ENCODE peak calls at places on chromosomes 12 and 14, in four cellular contexts. Z, E, H and O are unnamed samples.

GRCh38 chr14:102592969-102593840 is 756 bp downstream of the RCOR1 start:
- DNase-seq in Z (no peak), E (no peak), H (no peak), O (no peak)

GRCh38 chr14:73238262-73238852 is 1.1 kb downstream of the PAPLN start:
- DNase-seq in Z (no peak), E (no peak), H (peak; percentile 47), O (no peak)

GRCh38 chr12:19181666-19182426 is 52.3 kb downstream of the PLEKHA5 start:
- DNase-seq in Z (no peak), E (no peak), H (no peak), O (no peak)

GRCh38 chr14:72049462-72049861 is 117.2 kb downstream of the RGS6 start:
- DNase-seq in Z (no peak), E (no peak), H (no peak), O (no peak)

GRCh38 chr14:95523818-95524448 is 7.5 kb upstream of the SYNE3 start:
- DNase-seq in Z (no peak), E (peak; percentile 50), H (peak; percentile 79), O (no peak)

GRCh38 chr12:96397756-96398421 is 2.4 kb downstream of the CDK17 start:
- DNase-seq in Z (no peak), E (no peak), H (no peak), O (no peak)

GRCh38 chr12:15928345-15928744 is 17.2 kb downstream of the DERA start:
- DNase-seq in Z (no peak), E (peak; percentile 47), H (peak; percentile 24), O (no peak)

GRCh38 chr12:61993734-61994345 is 266.4 kb upstream of the USP15 start:
- DNase-seq in Z (no peak), E (peak; percentile 1), H (peak; percentile 14), O (no peak)

GRCh38 chr12:67531051-67531450 is 117.5 kb upstream of the DYRK2 start:
- DNase-seq in Z (no peak), E (no peak), H (no peak), O (no peak)

GRCh38 chr14:103597623-103598372 is 31.2 kb upstream of the KLC1 start:
- DNase-seq in Z (no peak), E (peak; percentile 58), H (no peak), O (no peak)

GRCh38 chr12:49904601-49905000 is 901 bp upstream of the FAIM2 start:
- DNase-seq in Z (no peak), E (no peak), H (no peak), O (no peak)

GRCh38 chr14:95619785-95620417 is 66.3 kb upstream of the TCL1B start:
- DNase-seq in Z (peak; percentile 35), E (no peak), H (no peak), O (no peak)

GRCh38 chr14:70382556-70382955 is 23.1 kb upstream of the COX16 start:
- DNase-seq in Z (no peak), E (no peak), H (no peak), O (no peak)

GRCh38 chr12:120321382-120322202 is 6.0 kb downstream of the PLA2G1B start:
- DNase-seq in Z (no peak), E (no peak), H (peak; percentile 92), O (no peak)

GRCh38 chr12:108459106-108459505 is 56.0 kb upstream of the FICD start:
- DNase-seq in Z (no peak), E (no peak), H (no peak), O (no peak)

GRCh38 chr12:108955225-108955835 is 65.5 kb downstream of the SVOP start:
- DNase-seq in Z (no peak), E (no peak), H (peak; percentile 7), O (peak; percentile 25)

GRCh38 chr14:59321184-59321952 is 132.9 kb downstream of the DAAM1 start:
- DNase-seq in Z (no peak), E (no peak), H (no peak), O (no peak)

GRCh38 chr12:86719381-86719780 is 463.2 kb upstream of the MGAT4C start:
- DNase-seq in Z (no peak), E (no peak), H (no peak), O (no peak)

GRCh38 chr12:131511391-131511802 is 199.5 kb upstream of the SFSWAP start:
- DNase-seq in Z (peak; percentile 58), E (no peak), H (no peak), O (peak; percentile 21)

GRCh38 chr12:57239587-57240068 is 10.1 kb downstream of the SHMT2 start:
- DNase-seq in Z (peak; percentile 59), E (no peak), H (no peak), O (no peak)

GRCh38 chr12:53062977-53063707 is 13.3 kb downstream of the TNS2 start:
- DNase-seq in Z (no peak), E (peak; percentile 21), H (no peak), O (no peak)

GRCh38 chr12:114306646-114307045 is 99.3 kb downstream of the TBX5 start:
- DNase-seq in Z (no peak), E (no peak), H (no peak), O (no peak)

GRCh38 chr12:24911284-24911791 is 37.6 kb downstream of the BCAT1 start:
- DNase-seq in Z (no peak), E (no peak), H (peak; percentile 94), O (no peak)

GRCh38 chr12:132675753-132676152 is 11.4 kb downstream of the POLE start:
- DNase-seq in Z (no peak), E (no peak), H (no peak), O (no peak)

GRCh38 chr14:28652782-28653181 is 113.8 kb upstream of the FOXG1 start:
- DNase-seq in Z (no peak), E (no peak), H (no peak), O (peak; percentile 41)

GRCh38 chr14:51442513-51443175 is 202.6 kb downstream of the TMX1 start:
- DNase-seq in Z (no peak), E (peak; percentile 87), H (no peak), O (peak; percentile 73)

GRCh38 chr12:69275471-69275891 is 36.1 kb downstream of the CPSF6 start:
- DNase-seq in Z (no peak), E (no peak), H (no peak), O (no peak)

GRCh38 chr14:102215071-102215470 is 75.4 kb downstream of the WDR20 start:
- DNase-seq in Z (no peak), E (no peak), H (no peak), O (no peak)

GRCh38 chr14:55381561-55381960 is 30.1 kb downstream of the ATG14 start:
- DNase-seq in Z (no peak), E (no peak), H (no peak), O (no peak)

GRCh38 chr14:77962731-77963520 is 163.0 kb downstream of the ADCK1 start:
- DNase-seq in Z (no peak), E (peak; percentile 71), H (no peak), O (no peak)

GRCh38 chr12:5945071-5946008 is at the start of gene ANO2:
- DNase-seq in Z (peak; percentile 69), E (peak; percentile 86), H (no peak), O (no peak)

GRCh38 chr12:124510301-124510970 is 57.0 kb downstream of the NCOR2 start:
- DNase-seq in Z (peak; percentile 56), E (no peak), H (peak; percentile 42), O (no peak)

GRCh38 chr12:7972734-7973488 is 36.9 kb upstream of the SLC2A3 start:
- DNase-seq in Z (no peak), E (no peak), H (no peak), O (no peak)

GRCh38 chr12:58414398-58414871 is 473.1 kb downstream of the ATP23 start:
- DNase-seq in Z (no peak), E (no peak), H (no peak), O (no peak)

GRCh38 chr12:96401061-96401871 is 1.0 kb upstream of the CDK17 start:
- DNase-seq in Z (no peak), E (no peak), H (peak; percentile 45), O (no peak)

GRCh38 chr14:68843471-68844209 is 50.8 kb upstream of the ZFP36L1 start:
- DNase-seq in Z (peak; percentile 76), E (peak; percentile 48), H (no peak), O (no peak)

GRCh38 chr12:59871779-59872178 is 275.9 kb downstream of the SLC16A7 start:
- DNase-seq in Z (no peak), E (no peak), H (no peak), O (no peak)

GRCh38 chr12:59873136-59873535 is 277.3 kb downstream of the SLC16A7 start:
- DNase-seq in Z (no peak), E (no peak), H (no peak), O (no peak)

GRCh38 chr12:59874781-59875180 is 279.0 kb downstream of the SLC16A7 start:
- DNase-seq in Z (peak; percentile 31), E (no peak), H (no peak), O (no peak)
- H2AFZ ChIP-seq in Z (no peak overlapping the region), E (no peak overlapping the region), H (no peak overlapping the region), O (no peak overlapping the region)

GRCh38 chr14:20421267-20421666 is 8.0 kb upstream of the TEP1 start:
- DNase-seq in Z (no peak), E (no peak), H (no peak), O (no peak)
- H3K9ac ChIP-seq in Z (no peak overlapping the region), E (no peak overlapping the region), H (no peak overlapping the region), O (no peak overlapping the region)

DNA sequence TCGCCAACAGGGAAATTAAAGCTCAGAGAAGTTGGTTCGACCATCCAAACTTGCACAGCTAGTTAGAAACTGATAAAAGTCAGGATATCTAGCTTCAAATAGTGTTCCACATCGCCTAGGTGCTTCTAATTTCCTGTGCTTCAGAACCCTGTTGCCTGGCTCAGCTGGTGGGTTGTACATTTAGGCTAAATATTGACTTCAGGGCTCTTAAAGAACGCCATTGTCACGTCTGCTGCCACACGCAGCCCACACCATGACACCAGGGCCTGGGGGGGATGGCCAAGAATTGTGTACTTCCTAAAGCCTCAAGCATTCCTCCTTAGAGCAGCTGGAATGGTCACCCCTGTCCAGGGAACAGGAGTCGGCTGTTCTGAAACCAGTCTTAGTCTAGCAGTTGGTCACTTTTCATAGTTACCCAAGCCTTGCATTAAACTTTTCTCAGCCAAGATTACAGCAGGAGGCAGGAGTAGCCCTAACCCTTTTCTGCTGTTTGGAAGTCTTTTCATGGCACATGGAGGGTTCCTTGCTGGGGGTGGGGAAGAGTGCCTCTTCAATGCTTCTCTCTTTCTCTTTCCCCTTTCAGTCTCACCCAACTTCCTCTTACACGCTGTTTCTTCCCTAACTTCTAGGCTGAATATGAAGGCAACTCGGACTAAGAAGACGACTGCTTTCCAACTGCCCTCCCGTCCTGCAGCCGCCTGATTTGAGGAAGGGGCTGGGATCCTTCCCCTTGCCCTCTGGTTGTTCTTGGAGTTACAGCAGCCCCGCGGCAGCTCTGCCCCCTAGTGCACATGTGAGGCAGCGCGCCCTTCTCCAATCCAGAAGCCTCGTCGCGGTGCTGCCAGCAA is 17.1 kb downstream of the FOS start:
- DNase-seq in Z (peak; percentile 91), E (peak; percentile 81), H (no peak), O (no peak)
- H2AFZ ChIP-seq in Z (no peak overlapping the region), E (peak overlapping the region; percentile 52), H (no peak overlapping the region), O (peak overlapping the region; percentile 68)

GRCh38 chr12:101441835-101442234 is 33.3 kb upstream of the SPIC start:
- DNase-seq in Z (no peak), E (no peak), H (no peak), O (no peak)
- H3K9ac ChIP-seq in Z (no peak overlapping the region), E (no peak overlapping the region), H (no peak overlapping the region), O (no peak overlapping the region)